ENCODE peak calls at places on chromosomes 11 and 22, in eight cellular contexts. One of them, this sample, is unnamed.

GRCh38 chr11:69210660-69211035 is 54.9 kb downstream of the SMIM38 start:
- DNase-seq in K562: no peak
- DNase-seq in SK-N-SH: no peak
- DNase-seq in GM12878: no peak
- DNase-seq in HCT116: no peak
- DNase-seq in A549: no peak
- DNase-seq in H1: no peak
- DNase-seq in HepG2: no peak
- DNase-seq in this sample: no peak

GRCh38 chr22:31148953-31149627 is 8.8 kb upstream of the PLA2G3 start:
- DNase-seq in K562: peak
- DNase-seq in GM12878: no peak
- DNase-seq in SK-N-SH: peak
- DNase-seq in H1: peak
- DNase-seq in HepG2: peak
- DNase-seq in A549: peak
- DNase-seq in HCT116: peak
- DNase-seq in this sample: peak

GRCh38 chr11:82750643-82751139 is 17.0 kb upstream of the FAM181B start:
- DNase-seq in SK-N-SH: peak
- DNase-seq in GM12878: no peak
- DNase-seq in A549: no peak
- DNase-seq in H1: no peak
- DNase-seq in K562: no peak
- DNase-seq in HepG2: no peak
- DNase-seq in HCT116: no peak
- DNase-seq in this sample: peak

GRCh38 chr11:45100338-45100737 is 46.1 kb upstream of the PRDM11 start:
- DNase-seq in SK-N-SH: peak
- DNase-seq in HCT116: no peak
- DNase-seq in H1: no peak
- DNase-seq in GM12878: no peak
- DNase-seq in HepG2: no peak
- DNase-seq in K562: no peak
- DNase-seq in A549: peak
- DNase-seq in this sample: peak

GRCh38 chr11:15764948-15765347 is 591.4 kb downstream of the SOX6 start:
- DNase-seq in H1: no peak
- DNase-seq in GM12878: no peak
- DNase-seq in K562: no peak
- DNase-seq in HCT116: no peak
- DNase-seq in SK-N-SH: no peak
- DNase-seq in A549: no peak
- DNase-seq in HepG2: no peak
- DNase-seq in this sample: no peak

GRCh38 chr11:92199991-92200390 is 24.6 kb upstream of the FAT3 start:
- DNase-seq in HepG2: no peak
- DNase-seq in GM12878: no peak
- DNase-seq in SK-N-SH: no peak
- DNase-seq in HCT116: no peak
- DNase-seq in A549: no peak
- DNase-seq in H1: no peak
- DNase-seq in K562: no peak
- DNase-seq in this sample: no peak

GRCh38 chr11:27207025-27207650 is 155.9 kb downstream of the CCDC34 start:
- DNase-seq in SK-N-SH: no peak
- DNase-seq in HepG2: no peak
- DNase-seq in HCT116: no peak
- DNase-seq in H1: no peak
- DNase-seq in GM12878: no peak
- DNase-seq in K562: peak
- DNase-seq in A549: peak
- DNase-seq in this sample: no peak

GRCh38 chr22:30423296-30423958 is 2.1 kb upstream of the MTFP1 start:
- DNase-seq in HepG2: no peak
- DNase-seq in HCT116: no peak
- DNase-seq in SK-N-SH: no peak
- DNase-seq in K562: no peak
- DNase-seq in H1: no peak
- DNase-seq in GM12878: no peak
- DNase-seq in A549: peak
- DNase-seq in this sample: no peak

GRCh38 chr11:77154381-77155081 is 26.5 kb downstream of the MYO7A start:
- DNase-seq in K562: no peak
- DNase-seq in A549: no peak
- DNase-seq in GM12878: no peak
- DNase-seq in H1: no peak
- DNase-seq in HepG2: no peak
- DNase-seq in HCT116: no peak
- DNase-seq in SK-N-SH: no peak
- DNase-seq in this sample: peak

GRCh38 chr11:8577791-8578581 is 16.0 kb downstream of the STK33 start:
- DNase-seq in K562: no peak
- DNase-seq in A549: no peak
- DNase-seq in GM12878: no peak
- DNase-seq in HCT116: no peak
- DNase-seq in H1: no peak
- DNase-seq in HepG2: no peak
- DNase-seq in SK-N-SH: no peak
- DNase-seq in this sample: no peak

GRCh38 chr11:62664405-62665074 is 470 bp downstream of the C11orf98 start:
- DNase-seq in HCT116: no peak
- DNase-seq in H1: no peak
- DNase-seq in HepG2: peak
- DNase-seq in A549: peak
- DNase-seq in GM12878: no peak
- DNase-seq in K562: peak
- DNase-seq in SK-N-SH: peak
- DNase-seq in this sample: no peak

GRCh38 chr11:18766015-18766414 is 25.6 kb downstream of the PTPN5 start:
- DNase-seq in SK-N-SH: no peak
- DNase-seq in HepG2: no peak
- DNase-seq in HCT116: no peak
- DNase-seq in K562: no peak
- DNase-seq in GM12878: no peak
- DNase-seq in A549: no peak
- DNase-seq in H1: no peak
- DNase-seq in this sample: no peak

GRCh38 chr11:57798905-57799559 is 37.4 kb downstream of the CTNND1 start:
- DNase-seq in HCT116: peak
- DNase-seq in GM12878: no peak
- DNase-seq in K562: peak
- DNase-seq in A549: peak
- DNase-seq in HepG2: peak
- DNase-seq in H1: no peak
- DNase-seq in SK-N-SH: no peak
- DNase-seq in this sample: peak

GRCh38 chr11:9626778-9627394 is 37.0 kb upstream of the SWAP70 start:
- DNase-seq in GM12878: no peak
- DNase-seq in SK-N-SH: no peak
- DNase-seq in HepG2: no peak
- DNase-seq in HCT116: no peak
- DNase-seq in H1: peak
- DNase-seq in A549: no peak
- DNase-seq in K562: peak
- DNase-seq in this sample: peak

GRCh38 chr22:24325105-24325757 is 54.6 kb downstream of the SPECC1L start:
- DNase-seq in K562: peak
- DNase-seq in A549: peak
- DNase-seq in H1: no peak
- DNase-seq in SK-N-SH: peak
- DNase-seq in HepG2: peak
- DNase-seq in GM12878: peak
- DNase-seq in HCT116: no peak
- DNase-seq in this sample: peak

GRCh38 chr22:45756558-45756957 is 84.9 kb downstream of the ATXN10 start:
- DNase-seq in A549: no peak
- DNase-seq in K562: no peak
- DNase-seq in GM12878: no peak
- DNase-seq in H1: no peak
- DNase-seq in HCT116: no peak
- DNase-seq in SK-N-SH: no peak
- DNase-seq in HepG2: no peak
- DNase-seq in this sample: no peak

GRCh38 chr11:132559371-132560036 is 972.8 kb downstream of the OPCML start:
- DNase-seq in SK-N-SH: peak
- DNase-seq in HepG2: no peak
- DNase-seq in A549: no peak
- DNase-seq in GM12878: no peak
- DNase-seq in HCT116: no peak
- DNase-seq in H1: no peak
- DNase-seq in K562: no peak
- DNase-seq in this sample: no peak

GRCh38 chr22:42996646-42997365 is 18.1 kb downstream of the PACSIN2 start:
- DNase-seq in SK-N-SH: no peak
- DNase-seq in GM12878: no peak
- DNase-seq in H1: no peak
- DNase-seq in HepG2: no peak
- DNase-seq in HCT116: no peak
- DNase-seq in K562: no peak
- DNase-seq in A549: no peak
- DNase-seq in this sample: no peak

GRCh38 chr11:24935059-24935458 is 438.2 kb downstream of the LUZP2 start:
- DNase-seq in HCT116: no peak
- DNase-seq in HepG2: no peak
- DNase-seq in SK-N-SH: no peak
- DNase-seq in K562: no peak
- DNase-seq in GM12878: no peak
- DNase-seq in H1: no peak
- DNase-seq in A549: no peak
- DNase-seq in this sample: no peak

GRCh38 chr11:45724145-45724544 is 58.7 kb upstream of the CHST1 start:
- DNase-seq in GM12878: no peak
- DNase-seq in A549: no peak
- DNase-seq in K562: no peak
- DNase-seq in SK-N-SH: no peak
- DNase-seq in HepG2: no peak
- DNase-seq in H1: no peak
- DNase-seq in HCT116: no peak
- DNase-seq in this sample: no peak

GRCh38 chr11:117816151-117816741 is 8.3 kb downstream of the FXYD2 start:
- DNase-seq in K562: peak
- DNase-seq in GM12878: no peak
- DNase-seq in H1: peak
- DNase-seq in A549: peak
- DNase-seq in SK-N-SH: peak
- DNase-seq in HCT116: no peak
- DNase-seq in HepG2: peak
- DNase-seq in this sample: no peak

DNA sequence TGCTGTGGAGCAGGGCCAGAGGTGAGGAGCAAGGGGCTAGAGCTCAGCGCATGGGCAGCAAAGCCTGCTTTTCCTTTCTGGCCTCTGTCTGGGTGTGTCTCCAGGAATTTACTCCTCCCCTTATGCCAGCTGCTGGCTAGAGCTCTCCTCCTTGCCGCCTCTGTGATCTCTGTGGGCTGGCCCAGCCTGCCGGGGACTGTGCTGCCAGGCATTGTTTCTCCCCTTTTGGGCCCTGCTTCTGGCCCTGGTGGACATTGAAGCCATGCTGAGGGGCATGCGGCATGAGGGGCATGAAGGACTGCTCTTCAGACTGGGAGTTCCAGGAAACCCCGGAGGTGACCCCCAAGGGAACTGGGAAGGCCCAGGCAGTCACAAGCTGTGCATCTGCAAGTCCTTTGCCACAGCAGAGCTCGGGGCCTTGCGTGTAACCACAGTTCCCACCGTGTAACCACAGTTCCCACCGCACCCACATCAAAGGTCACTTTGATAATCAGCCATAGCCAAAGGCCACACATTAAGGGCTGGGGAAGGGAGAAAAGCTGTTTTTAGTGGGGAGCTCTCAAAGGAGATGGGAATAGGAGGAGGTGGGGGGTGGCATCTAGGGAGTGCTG is 62.1 kb downstream of the PPFIBP2 start:
- DNase-seq in K562: no peak
- DNase-seq in H1: no peak
- DNase-seq in SK-N-SH: peak
- DNase-seq in GM12878: no peak
- DNase-seq in HepG2: peak
- DNase-seq in A549: peak
- DNase-seq in HCT116: no peak
- DNase-seq in this sample: no peak
- H3K27ac ChIP-seq in K562: no peak
- H3K27ac ChIP-seq in H1: no peak
- H3K27ac ChIP-seq in SK-N-SH: no peak
- H3K27ac ChIP-seq in GM12878: no peak
- H3K27ac ChIP-seq in HepG2: peak
- H3K27ac ChIP-seq in A549: peak
- H3K27ac ChIP-seq in HCT116: no peak
- H3K27ac ChIP-seq in this sample: no peak

DNA sequence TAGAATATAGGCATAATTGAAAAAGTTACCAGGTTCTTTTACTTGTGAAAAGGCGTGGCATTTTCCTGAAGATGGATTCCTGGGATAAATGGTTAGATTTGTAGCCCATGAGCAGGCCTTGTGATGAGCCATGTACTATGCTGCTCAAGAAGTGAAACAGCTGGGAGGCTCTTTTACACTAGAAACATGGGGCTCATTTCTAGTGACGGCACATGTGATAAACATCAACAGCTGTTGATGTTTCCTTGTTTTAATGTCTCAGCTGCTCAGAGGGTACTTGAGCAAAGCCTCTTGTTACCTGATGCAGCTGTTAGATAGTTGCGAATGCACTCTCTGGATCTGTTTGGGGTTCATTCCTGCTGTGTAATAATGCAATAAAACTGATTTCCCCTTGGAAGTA is 396.8 kb downstream of the GUCY1A2 start:
- DNase-seq in HCT116: no peak
- DNase-seq in K562: no peak
- DNase-seq in SK-N-SH: no peak
- DNase-seq in H1: no peak
- DNase-seq in A549: no peak
- DNase-seq in HepG2: no peak
- DNase-seq in GM12878: no peak
- DNase-seq in this sample: no peak
- TF ChIP-seq MAX in HCT116: no peak
- TF ChIP-seq MAX in K562: no peak
- TF ChIP-seq MAX in SK-N-SH: no peak
- TF ChIP-seq MAX in H1: no peak
- TF ChIP-seq MAX in A549: no peak
- TF ChIP-seq MAX in HepG2: no peak
- TF ChIP-seq MAX in GM12878: no peak
- TF ChIP-seq MAX in this sample: no peak

GRCh38 chr11:28400236-28401100 is 292.3 kb downstream of the METTL15 start:
- DNase-seq in A549: peak
- DNase-seq in HepG2: peak
- DNase-seq in SK-N-SH: no peak
- DNase-seq in K562: no peak
- DNase-seq in H1: no peak
- DNase-seq in HCT116: no peak
- DNase-seq in GM12878: no peak
- DNase-seq in this sample: peak

GRCh38 chr11:28401446-28401845 is 293.3 kb downstream of the METTL15 start:
- DNase-seq in A549: no peak
- DNase-seq in GM12878: no peak
- DNase-seq in H1: no peak
- DNase-seq in HCT116: no peak
- DNase-seq in HepG2: no peak
- DNase-seq in K562: no peak
- DNase-seq in SK-N-SH: no peak
- DNase-seq in this sample: no peak
- H3K27ac ChIP-seq in A549: no peak
- H3K27ac ChIP-seq in GM12878: no peak
- H3K27ac ChIP-seq in H1: no peak
- H3K27ac ChIP-seq in HCT116: no peak
- H3K27ac ChIP-seq in HepG2: no peak
- H3K27ac ChIP-seq in K562: no peak
- H3K27ac ChIP-seq in SK-N-SH: no peak
- H3K27ac ChIP-seq in this sample: no peak

GRCh38 chr11:72230764-72231365 is 6.3 kb downstream of the INPPL1 start:
- DNase-seq in HCT116: no peak
- DNase-seq in GM12878: no peak
- DNase-seq in K562: no peak
- DNase-seq in SK-N-SH: no peak
- DNase-seq in HepG2: no peak
- DNase-seq in H1: no peak
- DNase-seq in A549: no peak
- DNase-seq in this sample: no peak
- TF ChIP-seq MAX in HCT116: no peak
- TF ChIP-seq MAX in GM12878: no peak
- TF ChIP-seq MAX in K562: no peak
- TF ChIP-seq MAX in SK-N-SH: no peak
- TF ChIP-seq MAX in HepG2: no peak
- TF ChIP-seq MAX in H1: no peak
- TF ChIP-seq MAX in A549: no peak
- TF ChIP-seq MAX in this sample: no peak